ENCODE peak calls at places on chromosomes 13 and 19, in six cellular contexts. X is fibroblast of lung, W is OCI-LY7, O is lower lobe of right lung, P is heart right ventricle, H is astrocyte of the spinal cord. D is an unnamed sample.

GRCh38 chr19:51441410-51442390 is 16.6 kb downstream of the SIGLEC8 start:
- DNase-seq in X (no peak), W (peak), O (no peak), P (no peak), H (no peak), D (no peak)

GRCh38 chr13:72839831-72840426 is 58.0 kb downstream of the PIBF1 start:
- DNase-seq in X (peak), W (peak), O (no peak), P (no peak), H (peak), D (peak)

GRCh38 chr19:35066691-35067563 is 25.4 kb downstream of the HPN start:
- DNase-seq in X (peak), W (peak), O (peak), P (peak), H (peak), D (peak)

GRCh38 chr19:41699231-41699967 is 9.0 kb upstream of the CEACAM5 start:
- DNase-seq in X (no peak), W (no peak), O (no peak), P (no peak), H (no peak), D (no peak)

GRCh38 chr19:16328824-16329482 is 4.3 kb downstream of the KLF2 start:
- DNase-seq in X (no peak), W (peak), O (peak), P (no peak), H (peak), D (peak)

GRCh38 chr19:22446605-22447004 is 24.5 kb upstream of the ZNF98 start:
- DNase-seq in X (no peak), W (no peak), O (no peak), P (no peak), H (no peak), D (no peak)

GRCh38 chr13:77507931-77508776 is 27.4 kb upstream of the SCEL start:
- DNase-seq in X (peak), W (no peak), O (no peak), P (no peak), H (peak), D (peak)

GRCh38 chr13:38382946-38383345 is 33.3 kb downstream of the UFM1 start:
- DNase-seq in X (no peak), W (no peak), O (no peak), P (no peak), H (no peak), D (no peak)

GRCh38 chr19:17719730-17720486 is 628 bp downstream of the MAP1S start:
- DNase-seq in X (no peak), W (no peak), O (peak), P (no peak), H (no peak), D (no peak)

GRCh38 chr13:70523622-70524021 is 415.4 kb upstream of the KLHL1 start:
- DNase-seq in X (peak), W (no peak), O (no peak), P (peak), H (peak), D (peak)

GRCh38 chr13:111897846-111898215 is 169.1 kb upstream of the SOX1 start:
- DNase-seq in X (no peak), W (no peak), O (no peak), P (no peak), H (no peak), D (no peak)

GRCh38 chr13:29718694-29719093 is 123.2 kb upstream of the SLC7A1 start:
- DNase-seq in X (no peak), W (no peak), O (no peak), P (no peak), H (no peak), D (no peak)

GRCh38 chr13:97119899-97120745 is 102.0 kb upstream of the MBNL2 start:
- DNase-seq in X (no peak), W (no peak), O (no peak), P (no peak), H (no peak), D (peak)

GRCh38 chr19:23525265-23525862 is 130.1 kb upstream of the ZNF91 start:
- DNase-seq in X (no peak), W (no peak), O (no peak), P (no peak), H (no peak), D (no peak)

GRCh38 chr13:42334329-42334706 is 62.4 kb downstream of the AKAP11 start:
- DNase-seq in X (no peak), W (no peak), O (no peak), P (no peak), H (no peak), D (no peak)

GRCh38 chr19:53010494-53010893 is 3.2 kb upstream of the ERVV-1 start:
- DNase-seq in X (no peak), W (no peak), O (no peak), P (no peak), H (no peak), D (no peak)

GRCh38 chr13:50149143-50149703 is 134.0 kb downstream of the KCNRG start:
- DNase-seq in X (no peak), W (no peak), O (no peak), P (no peak), H (no peak), D (peak)

GRCh38 chr19:39923862-39924261 is 10.6 kb downstream of the FCGBP start:
- DNase-seq in X (no peak), W (no peak), O (no peak), P (no peak), H (no peak), D (no peak)

GRCh38 chr19:35216833-35217707 is 11.5 kb downstream of the FAM187B start:
- DNase-seq in X (no peak), W (peak), O (no peak), P (peak), H (no peak), D (no peak)

GRCh38 chr19:54190942-54191670 is at the start of gene TSEN34:
- DNase-seq in X (peak), W (peak), O (peak), P (no peak), H (no peak), D (peak)

GRCh38 chr19:52170863-52171320 is 529 bp downstream of the ZNF836 start:
- DNase-seq in X (no peak), W (no peak), O (peak), P (peak), H (no peak), D (no peak)

GRCh38 chr19:49502866-49503581 is 6.8 kb downstream of the RPS11 start:
- DNase-seq in X (peak), W (peak), O (peak), P (peak), H (peak), D (peak)

GRCh38 chr13:113728571-113729054 is 30.4 kb upstream of the TMEM255B start:
- DNase-seq in X (no peak), W (no peak), O (peak), P (no peak), H (no peak), D (no peak)

GRCh38 chr19:18364826-18365528 is 21.0 kb upstream of the GDF15 start:
- DNase-seq in X (peak), W (peak), O (peak), P (peak), H (peak), D (peak)

GRCh38 chr19:38376576-38376975 is 2.2 kb downstream of the PSMD8 start:
- DNase-seq in X (no peak), W (no peak), O (no peak), P (no peak), H (no peak), D (no peak)

GRCh38 chr19:13882841-13883240 is 5.9 kb downstream of the NANOS3 start:
- DNase-seq in X (no peak), W (no peak), O (no peak), P (no peak), H (no peak), D (no peak)

GRCh38 chr13:106919638-106920037 is 351.7 kb upstream of the ARGLU1 start:
- DNase-seq in X (no peak), W (peak), O (peak), P (peak), H (peak), D (peak)

GRCh38 chr13:109095126-109095525 is 465.7 kb downstream of the MYO16 start:
- DNase-seq in X (no peak), W (no peak), O (no peak), P (no peak), H (no peak), D (no peak)

GRCh38 chr19:16078311-16078758 is 2.0 kb downstream of the TPM4 start:
- DNase-seq in X (no peak), W (peak), O (peak), P (peak), H (no peak), D (peak)

GRCh38 chr19:45136507-45137178 is 24.1 kb downstream of the NKPD1 start:
- DNase-seq in X (no peak), W (peak), O (no peak), P (no peak), H (no peak), D (no peak)
- H3K4me3 ChIP-seq in X (no peak), W (peak), O (no peak), P (no peak), H (no peak), D (no peak)

GRCh38 chr19:10611907-10612306 is 13.4 kb upstream of the SLC44A2 start:
- DNase-seq in X (no peak), W (no peak), O (no peak), P (no peak), H (no peak), D (no peak)
- TF ChIP-seq CTCF in X (no peak), W (no peak), O (no peak), P (no peak), H (no peak), D (no peak)

GRCh38 chr19:20197747-20198146 is 30.7 kb downstream of the ZNF486 start:
- DNase-seq in X (no peak), W (no peak), O (no peak), P (no peak), H (no peak), D (no peak)
- H3K4me3 ChIP-seq in X (no peak), W (no peak), O (no peak), P (no peak), H (no peak), D (no peak)

DNA sequence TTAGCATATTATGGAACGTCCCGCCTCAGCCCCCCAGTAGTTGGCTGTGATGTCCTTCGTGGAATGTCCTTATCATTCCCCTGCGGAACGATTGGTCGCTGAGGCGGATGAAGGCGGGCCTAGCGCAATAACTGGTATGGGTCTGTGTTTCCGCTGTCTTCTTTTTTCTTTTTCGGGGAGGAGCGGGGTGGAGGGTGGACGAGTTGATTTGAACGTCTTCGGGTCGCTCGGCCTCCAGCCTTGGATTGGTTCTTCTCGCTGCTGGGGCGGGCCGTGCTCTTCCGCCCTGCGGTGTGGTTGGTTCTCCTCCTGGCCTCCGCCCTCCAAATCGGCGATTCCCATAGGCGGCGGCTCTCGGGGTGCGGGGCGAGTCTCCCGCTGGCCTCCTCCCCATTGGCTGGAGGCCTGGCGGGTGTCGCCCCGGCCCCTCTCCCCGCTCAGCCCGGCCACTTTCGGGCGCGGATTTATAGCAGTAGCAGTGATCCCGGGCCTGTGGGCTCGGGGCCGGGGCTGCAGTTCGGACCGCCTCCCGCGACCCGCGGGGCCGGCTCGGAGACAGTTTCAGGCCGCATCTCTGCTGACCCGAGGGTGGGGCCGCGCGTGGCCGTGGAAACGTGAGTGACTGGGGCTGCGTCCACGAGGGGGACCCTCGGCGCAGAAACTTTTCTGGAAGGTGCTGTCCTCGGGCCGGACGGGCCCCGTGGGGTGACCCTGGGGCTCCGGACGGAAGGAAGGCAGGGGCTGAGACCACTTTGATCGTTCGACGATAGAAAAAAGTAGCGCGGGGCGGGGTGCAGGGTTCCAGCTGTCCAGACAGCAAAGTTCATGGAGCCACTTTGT is 2.1 kb downstream of the ING1 start:
- DNase-seq in X (peak), W (peak), O (peak), P (peak), H (peak), D (peak)
- TF ChIP-seq CTCF in X (peak), W (peak), O (peak), P (peak), H (no peak), D (peak)

DNA sequence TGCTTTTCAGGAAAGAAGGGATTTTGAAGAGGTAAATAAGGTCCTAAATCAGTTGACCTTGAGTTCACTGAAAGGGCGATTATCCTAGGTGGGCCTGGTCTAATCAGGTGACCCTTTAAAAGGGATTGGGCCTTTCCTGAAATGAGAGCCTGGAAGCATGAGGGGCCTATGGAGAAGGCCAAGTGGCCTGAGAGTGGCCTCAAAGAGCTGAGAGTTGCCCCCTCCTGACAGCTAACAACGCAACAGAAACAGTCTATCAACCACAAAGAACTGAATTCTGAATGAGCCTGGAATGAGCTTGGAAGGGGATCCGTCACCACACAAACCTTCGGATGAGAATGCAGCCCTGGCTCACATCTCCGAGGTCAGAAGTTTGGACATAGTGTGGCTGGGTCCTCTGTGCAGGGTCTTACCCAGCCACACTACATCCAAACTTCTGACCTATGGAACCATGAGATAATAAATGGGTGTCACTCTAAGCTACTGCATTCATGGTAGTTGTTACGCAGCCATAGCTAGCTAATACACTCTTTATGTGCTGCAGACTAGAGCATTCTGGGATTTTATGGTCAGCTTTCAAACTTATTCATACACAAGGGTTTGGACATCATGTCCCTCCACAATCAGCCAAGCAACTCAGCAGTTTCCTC is 72.0 kb downstream of the GNG7 start:
- DNase-seq in X (no peak), W (no peak), O (no peak), P (no peak), H (no peak), D (no peak)
- H3K4me3 ChIP-seq in X (no peak), W (no peak), O (no peak), P (no peak), H (no peak), D (no peak)